ENCODE peak calls at places on chromosomes 11 and 22, in seven cellular contexts. U is stimulated activated CD8-positive, alpha-beta memory T cell treated with anti-CD3 and anti-CD28 coated beads, Interleukin-15, amount 100 ng/mL, for 4 hours; P is stimulated activated CD4-positive, alpha-beta T cell treated with anti-CD3 and anti-CD28 coated beads, Interleukin-4, amount 100 ng/mL, for 48 hours; M is amniotic stem cell; N is Caco-2; Q is posterior cingulate gyrus; E is GM03348. B is an unnamed sample.

GRCh38 chr11:2518112-2518982 is 73.5 kb downstream of the KCNQ1 start:
- DNase-seq in U (no peak), P (no peak), M (no peak), N (no peak), Q (peak; percentile 1), E (no peak), B (peak; percentile 60)

GRCh38 chr11:62502030-62502730 is 44.4 kb downstream of the AHNAK start:
- DNase-seq in U (no peak), P (no peak), M (no peak), N (no peak), Q (no peak), E (no peak), B (no peak)

GRCh38 chr11:6629892-6630631 is 10.8 kb upstream of the TPP1 start:
- DNase-seq in U (no peak), P (no peak), M (no peak), N (peak; percentile 72), Q (no peak), E (no peak), B (no peak)

GRCh38 chr11:126115253-126115540 is 52.5 kb upstream of the CDON start:
- DNase-seq in U (no peak), P (no peak), M (no peak), N (no peak), Q (no peak), E (peak; percentile 51), B (peak; percentile 75)

GRCh38 chr22:22464541-22465054 is 43.9 kb downstream of the ZNF280B start:
- DNase-seq in U (no peak), P (no peak), M (no peak), N (no peak), Q (no peak), E (no peak), B (no peak)

GRCh38 chr22:36641902-36642640 is 61.5 kb downstream of the CACNG2 start:
- DNase-seq in U (no peak), P (no peak), M (no peak), N (no peak), Q (no peak), E (peak; percentile 57), B (no peak)

GRCh38 chr11:100776212-100776896 is 89.3 kb downstream of the ARHGAP42 start:
- DNase-seq in U (no peak), P (no peak), M (no peak), N (peak; percentile 79), Q (no peak), E (no peak), B (no peak)

GRCh38 chr22:27502327-27502726 is 299.2 kb downstream of the MN1 start:
- DNase-seq in U (no peak), P (no peak), M (no peak), N (no peak), Q (no peak), E (no peak), B (no peak)

GRCh38 chr11:28040384-28040783 is 67.6 kb downstream of the KIF18A start:
- DNase-seq in U (no peak), P (no peak), M (no peak), N (no peak), Q (no peak), E (no peak), B (no peak)

GRCh38 chr11:863389-864117 is 20.9 kb downstream of the TSPAN4 start:
- DNase-seq in U (no peak), P (no peak), M (no peak), N (no peak), Q (no peak), E (no peak), B (no peak)

GRCh38 chr11:113332638-113333329 is 18.4 kb downstream of the TTC12 start:
- DNase-seq in U (no peak), P (no peak), M (no peak), N (no peak), Q (no peak), E (no peak), B (peak; percentile 8)

GRCh38 chr11:36116161-36116560 is 172.3 kb downstream of the LDLRAD3 start:
- DNase-seq in U (no peak), P (no peak), M (no peak), N (no peak), Q (no peak), E (no peak), B (no peak)

GRCh38 chr22:23504522-23504921 is 75.6 kb downstream of the IGLL1 start:
- DNase-seq in U (no peak), P (no peak), M (no peak), N (no peak), Q (no peak), E (no peak), B (no peak)

GRCh38 chr11:128852327-128853023 is 14.6 kb downstream of the KCNJ1 start:
- DNase-seq in U (no peak), P (no peak), M (no peak), N (no peak), Q (no peak), E (no peak), B (peak; percentile 43)

GRCh38 chr11:46003647-46004046 is 81.2 kb downstream of the LARGE2 start:
- DNase-seq in U (no peak), P (no peak), M (no peak), N (no peak), Q (no peak), E (peak; percentile 52), B (no peak)

GRCh38 chr22:35705141-35705540 is 12.5 kb upstream of the APOL5 start:
- DNase-seq in U (no peak), P (no peak), M (peak; percentile 76), N (no peak), Q (no peak), E (peak; percentile 73), B (no peak)

GRCh38 chr11:2088284-2088683 is 50.9 kb downstream of the IGF2 start:
- DNase-seq in U (no peak), P (no peak), M (no peak), N (no peak), Q (no peak), E (no peak), B (no peak)

GRCh38 chr11:75140269-75141138 is 10.4 kb upstream of the SLCO2B1 start:
- DNase-seq in U (peak; percentile 56), P (peak; percentile 82), M (no peak), N (peak; percentile 94), Q (peak; percentile 65), E (peak; percentile 86), B (peak; percentile 50)

GRCh38 chr11:28010001-28010400 is 98.0 kb downstream of the KIF18A start:
- DNase-seq in U (no peak), P (no peak), M (no peak), N (no peak), Q (no peak), E (peak; percentile 3), B (no peak)

GRCh38 chr11:122743949-122744876 is 88.7 kb downstream of the UBASH3B start:
- DNase-seq in U (peak; percentile 81), P (peak; percentile 61), M (no peak), N (no peak), Q (no peak), E (no peak), B (peak; percentile 64)

GRCh38 chr11:111176603-111177002 is 68.9 kb upstream of the POU2AF2 start:
- DNase-seq in U (no peak), P (no peak), M (no peak), N (no peak), Q (no peak), E (no peak), B (no peak)

GRCh38 chr22:29457730-29458129 is 19.3 kb downstream of the RFPL1 start:
- DNase-seq in U (no peak), P (no peak), M (no peak), N (peak; percentile 62), Q (no peak), E (peak; percentile 54), B (peak; percentile 25)

GRCh38 chr22:50111056-50111455 is 21.2 kb downstream of the MOV10L1 start:
- DNase-seq in U (no peak), P (no peak), M (no peak), N (no peak), Q (no peak), E (no peak), B (no peak)

GRCh38 chr11:102685769-102686168 is 19.8 kb downstream of the MMP27 start:
- DNase-seq in U (no peak), P (no peak), M (no peak), N (no peak), Q (no peak), E (no peak), B (no peak)

GRCh38 chr11:69202511-69203221 is 46.9 kb downstream of the SMIM38 start:
- DNase-seq in U (no peak), P (no peak), M (no peak), N (no peak), Q (no peak), E (no peak), B (no peak)

GRCh38 chr11:77198440-77198849 is 70.4 kb downstream of the MYO7A start:
- DNase-seq in U (no peak), P (peak; percentile 13), M (no peak), N (peak; percentile 70), Q (no peak), E (no peak), B (no peak)

B was measured in upper lobe of left lung.